ENCODE peak calls at places on chromosomes 3 and 15, in seven cellular contexts. One of them, this sample, is unnamed.
A peak's percentile ranks its signal among the peaks of the same experiment; 100 is the strongest.

GRCh38 chr3:95971573-95971972 is 842.8 kb upstream of the EPHA6 start:
- DNase-seq in LoVo: no peak
- DNase-seq in adrenal gland: no peak
- DNase-seq in stimulated activated naive CD8-positive, alpha-beta T cell treated with anti-CD3 and anti-CD28 coated beads, Interleukin-15, Interleukin-2, amounts not matched to agents 100 U/mL and 50 U/mL, for 24 hours: no peak
- DNase-seq in EH: no peak
- DNase-seq in GM04503: no peak
- DNase-seq in A172: no peak
- DNase-seq in this sample: no peak

GRCh38 chr15:88401972-88402656 is 65.1 kb downstream of the MRPL46 start:
- DNase-seq in LoVo: no peak
- DNase-seq in adrenal gland: no peak
- DNase-seq in stimulated activated naive CD8-positive, alpha-beta T cell treated with anti-CD3 and anti-CD28 coated beads, Interleukin-15, Interleukin-2, amounts not matched to agents 100 U/mL and 50 U/mL, for 24 hours: peak; percentile 28
- DNase-seq in EH: no peak
- DNase-seq in GM04503: no peak
- DNase-seq in A172: no peak
- DNase-seq in this sample: no peak

GRCh38 chr15:79815468-79815867 is 81.3 kb downstream of the MTHFS start:
- DNase-seq in LoVo: no peak
- DNase-seq in adrenal gland: no peak
- DNase-seq in stimulated activated naive CD8-positive, alpha-beta T cell treated with anti-CD3 and anti-CD28 coated beads, Interleukin-15, Interleukin-2, amounts not matched to agents 100 U/mL and 50 U/mL, for 24 hours: no peak
- DNase-seq in EH: no peak
- DNase-seq in GM04503: no peak
- DNase-seq in A172: no peak
- DNase-seq in this sample: no peak

GRCh38 chr3:162142511-162142910 is 645.9 kb downstream of the OTOL1 start:
- DNase-seq in LoVo: no peak
- DNase-seq in adrenal gland: no peak
- DNase-seq in stimulated activated naive CD8-positive, alpha-beta T cell treated with anti-CD3 and anti-CD28 coated beads, Interleukin-15, Interleukin-2, amounts not matched to agents 100 U/mL and 50 U/mL, for 24 hours: no peak
- DNase-seq in EH: peak; percentile 71
- DNase-seq in GM04503: peak; percentile 21
- DNase-seq in A172: peak; percentile 59
- DNase-seq in this sample: no peak

GRCh38 chr15:46848704-46849103 is 868.6 kb upstream of the SEMA6D start:
- DNase-seq in LoVo: no peak
- DNase-seq in adrenal gland: no peak
- DNase-seq in stimulated activated naive CD8-positive, alpha-beta T cell treated with anti-CD3 and anti-CD28 coated beads, Interleukin-15, Interleukin-2, amounts not matched to agents 100 U/mL and 50 U/mL, for 24 hours: no peak
- DNase-seq in EH: peak; percentile 8
- DNase-seq in GM04503: peak; percentile 18
- DNase-seq in A172: no peak
- DNase-seq in this sample: peak; percentile 13

GRCh38 chr3:11514191-11514770 is 129.4 kb downstream of the VGLL4 start:
- DNase-seq in LoVo: no peak
- DNase-seq in adrenal gland: peak; percentile 56
- DNase-seq in stimulated activated naive CD8-positive, alpha-beta T cell treated with anti-CD3 and anti-CD28 coated beads, Interleukin-15, Interleukin-2, amounts not matched to agents 100 U/mL and 50 U/mL, for 24 hours: no peak
- DNase-seq in EH: peak; percentile 96
- DNase-seq in GM04503: peak; percentile 75
- DNase-seq in A172: peak; percentile 97
- DNase-seq in this sample: peak; percentile 37

GRCh38 chr3:189690237-189690636 is 59.0 kb downstream of the TP63 start:
- DNase-seq in LoVo: no peak
- DNase-seq in adrenal gland: no peak
- DNase-seq in stimulated activated naive CD8-positive, alpha-beta T cell treated with anti-CD3 and anti-CD28 coated beads, Interleukin-15, Interleukin-2, amounts not matched to agents 100 U/mL and 50 U/mL, for 24 hours: no peak
- DNase-seq in EH: no peak
- DNase-seq in GM04503: no peak
- DNase-seq in A172: no peak
- DNase-seq in this sample: no peak

GRCh38 chr3:25502233-25502632 is 74.2 kb downstream of the RARB start:
- DNase-seq in LoVo: no peak
- DNase-seq in adrenal gland: no peak
- DNase-seq in stimulated activated naive CD8-positive, alpha-beta T cell treated with anti-CD3 and anti-CD28 coated beads, Interleukin-15, Interleukin-2, amounts not matched to agents 100 U/mL and 50 U/mL, for 24 hours: no peak
- DNase-seq in EH: no peak
- DNase-seq in GM04503: no peak
- DNase-seq in A172: no peak
- DNase-seq in this sample: no peak

GRCh38 chr3:88626426-88627120 is 476.8 kb downstream of the C3orf38 start:
- DNase-seq in LoVo: no peak
- DNase-seq in adrenal gland: no peak
- DNase-seq in stimulated activated naive CD8-positive, alpha-beta T cell treated with anti-CD3 and anti-CD28 coated beads, Interleukin-15, Interleukin-2, amounts not matched to agents 100 U/mL and 50 U/mL, for 24 hours: no peak
- DNase-seq in EH: no peak
- DNase-seq in GM04503: no peak
- DNase-seq in A172: no peak
- DNase-seq in this sample: no peak

GRCh38 chr3:58206406-58207011 is 4.3 kb downstream of the DNASE1L3 start:
- DNase-seq in LoVo: no peak
- DNase-seq in adrenal gland: no peak
- DNase-seq in stimulated activated naive CD8-positive, alpha-beta T cell treated with anti-CD3 and anti-CD28 coated beads, Interleukin-15, Interleukin-2, amounts not matched to agents 100 U/mL and 50 U/mL, for 24 hours: peak; percentile 46
- DNase-seq in EH: peak; percentile 75
- DNase-seq in GM04503: peak; percentile 42
- DNase-seq in A172: no peak
- DNase-seq in this sample: no peak

GRCh38 chr15:46344115-46344749 is 709.4 kb downstream of the SQOR start:
- DNase-seq in LoVo: no peak
- DNase-seq in adrenal gland: no peak
- DNase-seq in stimulated activated naive CD8-positive, alpha-beta T cell treated with anti-CD3 and anti-CD28 coated beads, Interleukin-15, Interleukin-2, amounts not matched to agents 100 U/mL and 50 U/mL, for 24 hours: no peak
- DNase-seq in EH: no peak
- DNase-seq in GM04503: no peak
- DNase-seq in A172: no peak
- DNase-seq in this sample: no peak

GRCh38 chr3:29430558-29430971 is 149.7 kb downstream of the RBMS3 start:
- DNase-seq in LoVo: no peak
- DNase-seq in adrenal gland: no peak
- DNase-seq in stimulated activated naive CD8-positive, alpha-beta T cell treated with anti-CD3 and anti-CD28 coated beads, Interleukin-15, Interleukin-2, amounts not matched to agents 100 U/mL and 50 U/mL, for 24 hours: no peak
- DNase-seq in EH: peak; percentile 84
- DNase-seq in GM04503: peak; percentile 64
- DNase-seq in A172: peak; percentile 55
- DNase-seq in this sample: peak; percentile 61

GRCh38 chr15:58340176-58340575 is 91.6 kb upstream of the LIPC start:
- DNase-seq in LoVo: no peak
- DNase-seq in adrenal gland: no peak
- DNase-seq in stimulated activated naive CD8-positive, alpha-beta T cell treated with anti-CD3 and anti-CD28 coated beads, Interleukin-15, Interleukin-2, amounts not matched to agents 100 U/mL and 50 U/mL, for 24 hours: no peak
- DNase-seq in EH: peak; percentile 68
- DNase-seq in GM04503: peak; percentile 27
- DNase-seq in A172: no peak
- DNase-seq in this sample: no peak

GRCh38 chr3:33732394-33732793 is 14.3 kb upstream of the CLASP2 start:
- DNase-seq in LoVo: no peak
- DNase-seq in adrenal gland: no peak
- DNase-seq in stimulated activated naive CD8-positive, alpha-beta T cell treated with anti-CD3 and anti-CD28 coated beads, Interleukin-15, Interleukin-2, amounts not matched to agents 100 U/mL and 50 U/mL, for 24 hours: peak; percentile 36
- DNase-seq in EH: no peak
- DNase-seq in GM04503: no peak
- DNase-seq in A172: peak; percentile 8
- DNase-seq in this sample: no peak

GRCh38 chr3:127182848-127183714 is 9.8 kb upstream of the PRR23E start:
- DNase-seq in LoVo: no peak
- DNase-seq in adrenal gland: no peak
- DNase-seq in stimulated activated naive CD8-positive, alpha-beta T cell treated with anti-CD3 and anti-CD28 coated beads, Interleukin-15, Interleukin-2, amounts not matched to agents 100 U/mL and 50 U/mL, for 24 hours: no peak
- DNase-seq in EH: no peak
- DNase-seq in GM04503: no peak
- DNase-seq in A172: no peak
- DNase-seq in this sample: no peak

GRCh38 chr3:152383136-152383606 is 114.4 kb downstream of the MBNL1 start:
- DNase-seq in LoVo: no peak
- DNase-seq in adrenal gland: no peak
- DNase-seq in stimulated activated naive CD8-positive, alpha-beta T cell treated with anti-CD3 and anti-CD28 coated beads, Interleukin-15, Interleukin-2, amounts not matched to agents 100 U/mL and 50 U/mL, for 24 hours: no peak
- DNase-seq in EH: no peak
- DNase-seq in GM04503: no peak
- DNase-seq in A172: no peak
- DNase-seq in this sample: no peak

GRCh38 chr3:183085634-183086390 is 13.5 kb downstream of the MCCC1 start:
- DNase-seq in LoVo: no peak
- DNase-seq in adrenal gland: no peak
- DNase-seq in stimulated activated naive CD8-positive, alpha-beta T cell treated with anti-CD3 and anti-CD28 coated beads, Interleukin-15, Interleukin-2, amounts not matched to agents 100 U/mL and 50 U/mL, for 24 hours: peak; percentile 13
- DNase-seq in EH: peak; percentile 55
- DNase-seq in GM04503: no peak
- DNase-seq in A172: no peak
- DNase-seq in this sample: peak; percentile 25

GRCh38 chr3:183536238-183536880 is 19.1 kb downstream of the KLHL6 start:
- DNase-seq in LoVo: no peak
- DNase-seq in adrenal gland: no peak
- DNase-seq in stimulated activated naive CD8-positive, alpha-beta T cell treated with anti-CD3 and anti-CD28 coated beads, Interleukin-15, Interleukin-2, amounts not matched to agents 100 U/mL and 50 U/mL, for 24 hours: no peak
- DNase-seq in EH: no peak
- DNase-seq in GM04503: no peak
- DNase-seq in A172: no peak
- DNase-seq in this sample: no peak

GRCh38 chr15:90388462-90389182 is 580 bp downstream of the IQGAP1 start:
- DNase-seq in LoVo: peak; percentile 60
- DNase-seq in adrenal gland: peak; percentile 68
- DNase-seq in stimulated activated naive CD8-positive, alpha-beta T cell treated with anti-CD3 and anti-CD28 coated beads, Interleukin-15, Interleukin-2, amounts not matched to agents 100 U/mL and 50 U/mL, for 24 hours: peak; percentile 71
- DNase-seq in EH: peak; percentile 76
- DNase-seq in GM04503: no peak
- DNase-seq in A172: no peak
- DNase-seq in this sample: peak; percentile 70

GRCh38 chr3:13866406-13866965 is 13.4 kb downstream of the WNT7A start:
- DNase-seq in LoVo: no peak
- DNase-seq in adrenal gland: no peak
- DNase-seq in stimulated activated naive CD8-positive, alpha-beta T cell treated with anti-CD3 and anti-CD28 coated beads, Interleukin-15, Interleukin-2, amounts not matched to agents 100 U/mL and 50 U/mL, for 24 hours: peak; percentile 53
- DNase-seq in EH: no peak
- DNase-seq in GM04503: no peak
- DNase-seq in A172: peak; percentile 59
- DNase-seq in this sample: no peak

This sample was measured in ACHN.